ENCODE peak calls at places on chromosomes 3 and 15, in six cellular contexts. Q, H, C, K, J and O are unnamed samples.

GRCh38 chr15:75947117-75947516 is 43.4 kb downstream of the FBXO22 start:
- DNase-seq in Q (no peak), H (peak), C (no peak), K (no peak), J (no peak), O (no peak)

GRCh38 chr3:194212021-194212868 is 76.3 kb downstream of the HES1 start:
- DNase-seq in Q (peak), H (no peak), C (peak), K (no peak), J (peak), O (no peak)

GRCh38 chr3:11826628-11827265 is 19.9 kb downstream of the TAMM41 start:
- DNase-seq in Q (no peak), H (no peak), C (no peak), K (no peak), J (no peak), O (no peak)

GRCh38 chr3:49339593-49339946 is 283 bp downstream of the USP4 start:
- DNase-seq in Q (peak), H (no peak), C (peak), K (no peak), J (no peak), O (peak)

GRCh38 chr3:50272911-50273688 is 4.2 kb downstream of the SEMA3B start:
- DNase-seq in Q (peak), H (peak), C (peak), K (peak), J (peak), O (peak)

GRCh38 chr3:23667536-23668429 is 138.0 kb upstream of the UBE2E1 start:
- DNase-seq in Q (no peak), H (no peak), C (no peak), K (peak), J (no peak), O (no peak)

GRCh38 chr3:67686067-67686466 is 31.7 kb upstream of the SUCLG2 start:
- DNase-seq in Q (no peak), H (no peak), C (no peak), K (no peak), J (no peak), O (no peak)

GRCh38 chr3:44074181-44074580 is 167.5 kb upstream of the TOPAZ1 start:
- DNase-seq in Q (no peak), H (peak), C (peak), K (no peak), J (no peak), O (no peak)

GRCh38 chr15:55766676-55767075 is 23.7 kb upstream of the PRTG start:
- DNase-seq in Q (no peak), H (no peak), C (no peak), K (no peak), J (no peak), O (no peak)

GRCh38 chr3:135965506-135966348 is at the start of gene PPP2R3A:
- DNase-seq in Q (peak), H (peak), C (peak), K (peak), J (peak), O (peak)

GRCh38 chr3:123094914-123095313 is 28.1 kb downstream of the PDIA5 start:
- DNase-seq in Q (no peak), H (no peak), C (no peak), K (no peak), J (no peak), O (no peak)
- TF ChIP-seq CTCF in Q (no peak), H (no peak), C (no peak), K (no peak), J (no peak), O (no peak)

GRCh38 chr15:29207758-29208108 is 61.9 kb downstream of the NSMCE3 start:
- DNase-seq in Q (no peak), H (no peak), C (no peak), K (no peak), J (no peak), O (no peak)

GRCh38 chr15:29207027-29207757 is 62.4 kb downstream of the NSMCE3 start:
- DNase-seq in Q (no peak), H (no peak), C (no peak), K (no peak), J (no peak), O (no peak)

GRCh38 chr15:29204356-29204755 is 65.3 kb downstream of the NSMCE3 start:
- DNase-seq in Q (no peak), H (no peak), C (no peak), K (no peak), J (no peak), O (no peak)

DNA sequence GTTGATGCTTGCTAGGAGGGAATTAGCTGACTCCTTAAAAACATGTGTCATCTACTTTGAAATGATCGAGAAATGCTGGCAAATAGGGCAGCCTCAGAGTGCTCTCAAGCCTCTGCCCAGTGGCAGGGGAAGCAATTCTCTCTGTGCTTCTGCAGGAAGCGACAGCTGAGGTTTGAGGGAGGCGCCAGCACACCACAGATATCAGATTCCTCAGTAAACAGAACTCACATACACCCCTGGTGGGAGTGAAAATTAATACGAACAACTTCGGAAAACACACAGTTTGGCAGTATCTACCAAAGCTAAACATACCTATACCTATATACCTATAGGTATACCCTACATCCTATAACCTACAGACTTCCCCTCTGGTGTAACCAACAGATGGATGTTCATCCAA is 61.3 kb downstream of the NSMCE3 start:
- DNase-seq in Q (peak), H (no peak), C (no peak), K (peak), J (peak), O (no peak)
- TF ChIP-seq CTCF in Q (peak), H (no peak), C (no peak), K (no peak), J (no peak), O (no peak)

DNA sequence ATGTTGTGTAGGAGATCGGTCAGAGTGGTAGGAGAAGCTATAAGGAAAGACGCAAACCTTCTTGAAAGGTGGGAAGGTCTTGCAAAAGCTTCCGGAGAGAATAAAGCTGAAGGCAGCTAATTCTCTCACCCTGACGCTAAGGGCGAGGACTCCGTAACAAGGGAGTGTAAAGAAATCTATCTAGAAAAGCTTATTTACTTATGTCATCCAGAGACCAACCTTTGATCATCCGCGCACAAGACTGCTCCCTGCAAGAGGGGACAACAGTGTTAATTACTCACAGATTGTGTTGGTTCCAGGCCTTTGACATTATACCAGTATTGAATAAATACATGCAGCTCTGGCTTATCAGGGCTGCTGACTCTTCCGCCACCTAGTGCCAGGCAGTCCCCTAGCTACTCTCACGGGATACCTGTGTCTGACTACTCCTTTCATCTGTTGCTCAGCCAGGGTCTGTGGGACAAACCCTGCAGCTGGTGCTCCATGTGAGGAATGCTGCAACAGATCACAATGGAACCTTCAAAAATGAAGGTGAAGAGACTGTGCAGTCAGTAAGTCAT is 211.7 kb downstream of the DTWD1 start:
- DNase-seq in Q (peak), H (peak), C (peak), K (peak), J (peak), O (no peak)
- TF ChIP-seq CTCF in Q (peak), H (peak), C (peak), K (peak), J (peak), O (no peak)

DNA sequence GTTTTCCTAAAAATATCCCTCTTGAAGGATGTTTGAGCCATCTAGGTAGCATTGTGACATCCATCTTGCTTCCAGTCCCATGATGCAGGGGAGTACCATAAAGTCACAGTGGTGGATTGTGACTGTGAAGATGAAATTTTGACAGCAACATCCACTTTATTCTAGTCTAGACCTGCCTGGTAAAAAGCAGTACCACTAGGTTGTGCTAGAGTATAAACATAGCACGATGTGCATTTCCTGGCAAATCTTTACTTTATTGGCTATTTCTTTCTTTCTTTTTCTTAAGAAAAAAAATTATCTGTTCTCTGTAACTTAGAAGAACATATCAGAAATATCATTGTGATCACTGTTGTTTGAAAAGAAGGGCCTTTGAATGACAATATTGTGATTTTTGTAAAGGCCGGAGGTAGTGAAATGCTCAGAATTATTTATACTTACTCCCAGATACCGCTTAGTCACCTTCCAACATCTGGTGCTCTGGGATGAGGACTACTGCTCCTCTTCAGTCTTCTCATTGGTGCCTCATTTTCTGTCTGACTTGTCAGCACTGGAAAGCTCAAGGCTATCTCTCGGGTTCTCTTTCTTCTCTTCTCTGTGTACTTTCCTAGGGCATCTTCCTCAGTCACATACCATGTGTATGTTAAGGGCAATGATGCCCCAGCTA is 35.6 kb downstream of the AGBL1 start:
- DNase-seq in Q (no peak), H (peak), C (peak), K (no peak), J (no peak), O (no peak)
- TF ChIP-seq CTCF in Q (no peak), H (no peak), C (peak), K (no peak), J (no peak), O (no peak)